ENCODE peak calls at places on chromosomes 1 and 21, in eight cellular contexts. L is putamen, J is left colon, S is cardiac muscle cell, Z is PC-3, A is kidney epithelial cell, N is HFF-Myc, F is T follicular helper cell. K is an unnamed sample.
A peak's percentile ranks its signal among the peaks of the same experiment; 100 is the strongest.

GRCh38 chr1:200290010-200290685 is 119.7 kb downstream of the ZNF281 start:
- DNase-seq in L (no peak), J (no peak), S (no peak), Z (peak; percentile 67), A (no peak), N (no peak), F (no peak), K (no peak)

GRCh38 chr1:54710841-54711240 is 4.8 kb upstream of the TTC4 start:
- DNase-seq in L (no peak), J (no peak), S (no peak), Z (no peak), A (no peak), N (no peak), F (no peak), K (no peak)

GRCh38 chr1:37839676-37840075 is 19.7 kb downstream of the MTF1 start:
- DNase-seq in L (no peak), J (no peak), S (no peak), Z (no peak), A (no peak), N (no peak), F (no peak), K (no peak)

GRCh38 chr1:54716299-54717047 is 812 bp downstream of the TTC4 start:
- DNase-seq in L (no peak), J (no peak), S (no peak), Z (peak; percentile 68), A (peak; percentile 5), N (no peak), F (no peak), K (no peak)

GRCh38 chr1:91499904-91500755 is 521 bp upstream of the CDC7 start:
- DNase-seq in L (no peak), J (no peak), S (no peak), Z (no peak), A (no peak), N (no peak), F (no peak), K (no peak)

GRCh38 chr21:38263493-38263892 is 6.7 kb downstream of the KCNJ15 start:
- DNase-seq in L (no peak), J (no peak), S (peak; percentile 67), Z (no peak), A (no peak), N (no peak), F (no peak), K (no peak)

GRCh38 chr21:27062441-27062840 is 95.6 kb upstream of the ADAMTS5 start:
- DNase-seq in L (no peak), J (no peak), S (no peak), Z (no peak), A (no peak), N (no peak), F (no peak), K (no peak)

GRCh38 chr1:173708787-173709186 is 6.0 kb upstream of the KLHL20 start:
- DNase-seq in L (no peak), J (no peak), S (no peak), Z (no peak), A (no peak), N (no peak), F (no peak), K (no peak)

GRCh38 chr1:245807306-245807705 is 652.5 kb downstream of the KIF26B start:
- DNase-seq in L (no peak), J (no peak), S (peak; percentile 47), Z (no peak), A (no peak), N (no peak), F (no peak), K (no peak)

GRCh38 chr21:14545906-14546480 is at the start of gene SAMSN1:
- DNase-seq in L (no peak), J (peak; percentile 51), S (peak; percentile 35), Z (peak; percentile 47), A (no peak), N (no peak), F (peak; percentile 63), K (no peak)

GRCh38 chr1:178393370-178393769 is 103.4 kb downstream of the CLEC20A start:
- DNase-seq in L (no peak), J (no peak), S (no peak), Z (no peak), A (no peak), N (no peak), F (no peak), K (no peak)

GRCh38 chr1:15577691-15578090 is 7.2 kb downstream of the AGMAT start:
- DNase-seq in L (no peak), J (no peak), S (no peak), Z (no peak), A (no peak), N (no peak), F (no peak), K (no peak)

GRCh38 chr1:215113776-215114153 is 31.2 kb downstream of the KCNK2 start:
- DNase-seq in L (no peak), J (no peak), S (no peak), Z (no peak), A (no peak), N (peak; percentile 6), F (no peak), K (peak; percentile 18)

GRCh38 chr1:12196641-12197482 is 30.1 kb downstream of the TNFRSF1B start:
- DNase-seq in L (no peak), J (no peak), S (no peak), Z (no peak), A (no peak), N (no peak), F (no peak), K (no peak)

GRCh38 chr1:193676996-193677569 is 490.7 kb upstream of the B3GALT2 start:
- DNase-seq in L (no peak), J (no peak), S (no peak), Z (peak; percentile 21), A (no peak), N (no peak), F (no peak), K (no peak)

GRCh38 chr1:220991506-220991905 is 112.3 kb downstream of the HLX start:
- DNase-seq in L (no peak), J (no peak), S (no peak), Z (no peak), A (no peak), N (no peak), F (no peak), K (peak; percentile 23)

GRCh38 chr1:228798548-228798947 is 63.3 kb downstream of the RHOU start:
- DNase-seq in L (no peak), J (no peak), S (peak; percentile 95), Z (no peak), A (no peak), N (peak; percentile 29), F (no peak), K (no peak)

GRCh38 chr1:32761253-32761877 is 55.8 kb downstream of the YARS1 start:
- DNase-seq in L (no peak), J (peak; percentile 59), S (peak; percentile 81), Z (peak; percentile 95), A (peak; percentile 72), N (no peak), F (no peak), K (peak; percentile 88)

GRCh38 chr1:239778221-239778813 is 313.4 kb upstream of the FMN2 start:
- DNase-seq in L (no peak), J (no peak), S (no peak), Z (peak; percentile 30), A (no peak), N (no peak), F (no peak), K (no peak)

GRCh38 chr1:53285546-53285945 is 42.3 kb downstream of the LRP8 start:
- DNase-seq in L (no peak), J (no peak), S (no peak), Z (no peak), A (no peak), N (no peak), F (no peak), K (no peak)

GRCh38 chr1:206472454-206472853 is 2.2 kb downstream of the IKBKE start:
- DNase-seq in L (no peak), J (peak; percentile 42), S (peak; percentile 94), Z (no peak), A (no peak), N (no peak), F (no peak), K (no peak)

GRCh38 chr1:165828581-165829329 is 1.3 kb downstream of the UCK2 start:
- DNase-seq in L (peak; percentile 59), J (peak; percentile 65), S (peak; percentile 87), Z (peak; percentile 84), A (peak; percentile 59), N (peak; percentile 53), F (no peak), K (peak; percentile 63)

GRCh38 chr1:154325583-154326545 is 539 bp downstream of the ATP8B2 start:
- DNase-seq in L (peak; percentile 60), J (peak; percentile 61), S (peak; percentile 91), Z (peak; percentile 83), A (peak; percentile 37), N (peak; percentile 56), F (no peak), K (peak; percentile 57)

GRCh38 chr1:181730606-181731005 is 247.3 kb downstream of the CACNA1E start:
- DNase-seq in L (peak; percentile 29), J (no peak), S (no peak), Z (no peak), A (no peak), N (no peak), F (no peak), K (no peak)

GRCh38 chr1:177287237-177287636 is 116.5 kb downstream of the BRINP2 start:
- DNase-seq in L (no peak), J (no peak), S (no peak), Z (no peak), A (no peak), N (no peak), F (no peak), K (no peak)

GRCh38 chr1:76998582-76999189 is 131.4 kb downstream of the ST6GALNAC5 start:
- DNase-seq in L (no peak), J (no peak), S (peak; percentile 61), Z (peak; percentile 96), A (peak; percentile 56), N (peak; percentile 3), F (no peak), K (peak; percentile 52)

GRCh38 chr1:58824753-58825389 is 41.0 kb upstream of the JUN start:
- DNase-seq in L (no peak), J (peak; percentile 92), S (no peak), Z (peak; percentile 62), A (no peak), N (no peak), F (no peak), K (no peak)

GRCh38 chr1:119714583-119714982 is 2.8 kb downstream of the PHGDH start:
- DNase-seq in L (no peak), J (no peak), S (peak; percentile 50), Z (no peak), A (no peak), N (no peak), F (no peak), K (no peak)

GRCh38 chr1:55500601-55501000 is 285.4 kb upstream of the USP24 start:
- DNase-seq in L (no peak), J (no peak), S (no peak), Z (peak; percentile 22), A (no peak), N (no peak), F (no peak), K (no peak)

GRCh38 chr1:233440952-233441401 is 113.5 kb downstream of the MAP3K21 start:
- DNase-seq in L (peak; percentile 55), J (no peak), S (peak; percentile 81), Z (peak; percentile 96), A (peak; percentile 26), N (peak; percentile 54), F (no peak), K (peak; percentile 36)

GRCh38 chr1:86714159-86714558 is 9.8 kb downstream of the SH3GLB1 start:
- DNase-seq in L (no peak), J (no peak), S (peak; percentile 23), Z (no peak), A (no peak), N (no peak), F (no peak), K (no peak)

K was measured in retinal pigment epithelial cell.